ENCODE peak calls at places on chromosome 21, in four cellular contexts. Y, N, B and U are unnamed samples.

GRCh38 chr21:32336711-32337110 is 38.1 kb downstream of the MRAP start:
- DNase-seq in Y (no peak), N (no peak), B (no peak), U (no peak)

GRCh38 chr21:18608226-18608625 is 204.6 kb upstream of the TMPRSS15 start:
- DNase-seq in Y (no peak), N (no peak), B (no peak), U (no peak)

GRCh38 chr21:41765393-41765950 is 1.4 kb downstream of the RIPK4 start:
- DNase-seq in Y (no peak), N (no peak), B (no peak), U (no peak)

GRCh38 chr21:18832081-18832670 is 428.6 kb upstream of the TMPRSS15 start:
- DNase-seq in Y (no peak), N (no peak), B (no peak), U (no peak)

GRCh38 chr21:32844076-32844475 is 72.5 kb upstream of the PAXBP1 start:
- DNase-seq in Y (no peak), N (no peak), B (no peak), U (no peak)

GRCh38 chr21:41783476-41784150 is 16.8 kb upstream of the RIPK4 start:
- DNase-seq in Y (no peak), N (no peak), B (no peak), U (no peak)

GRCh38 chr21:34358866-34359265 is 4.9 kb upstream of the KCNE2 start:
- DNase-seq in Y (no peak), N (no peak), B (no peak), U (no peak)

GRCh38 chr21:33419538-33420123 is 16.4 kb downstream of the IFNGR2 start:
- DNase-seq in Y (no peak), N (no peak), B (no peak), U (no peak)

GRCh38 chr21:14306143-14306907 is 76.6 kb downstream of the HSPA13 start:
- DNase-seq in Y (no peak), N (no peak), B (no peak), U (no peak)

GRCh38 chr21:31566061-31566460 is 93.4 kb upstream of the SOD1 start:
- DNase-seq in Y (no peak), N (no peak), B (no peak), U (no peak)

GRCh38 chr21:30345014-30345413 is 3.4 kb downstream of the KRTAP23-1 start:
- DNase-seq in Y (no peak), N (no peak), B (no peak), U (no peak)

GRCh38 chr21:33844104-33844889 is 71.3 kb downstream of the ATP5PO start:
- DNase-seq in Y (no peak), N (no peak), B (peak; percentile 40), U (no peak)

GRCh38 chr21:31898898-31899630 is 26.2 kb downstream of the HUNK start:
- DNase-seq in Y (no peak), N (no peak), B (no peak), U (no peak)

GRCh38 chr21:36470294-36470693 is 9.6 kb downstream of the CLDN14 start:
- DNase-seq in Y (no peak), N (no peak), B (no peak), U (no peak)

GRCh38 chr21:31733521-31734149 is 1.7 kb upstream of the SCAF4 start:
- DNase-seq in Y (no peak), N (no peak), B (no peak), U (no peak)

GRCh38 chr21:19607983-19608668 is 1204.5 kb upstream of the TMPRSS15 start:
- DNase-seq in Y (no peak), N (no peak), B (no peak), U (no peak)

GRCh38 chr21:41840880-41841279 is 38.3 kb downstream of the PRDM15 start:
- DNase-seq in Y (no peak), N (no peak), B (no peak), U (no peak)

GRCh38 chr21:14616303-14617039 is 70.4 kb upstream of the SAMSN1 start:
- DNase-seq in Y (peak; percentile 33), N (no peak), B (no peak), U (peak; percentile 65)

GRCh38 chr21:34182436-34182835 is 109.1 kb downstream of the MRPS6 start:
- DNase-seq in Y (no peak), N (no peak), B (no peak), U (no peak)

GRCh38 chr21:34342476-34342875 is 21.3 kb upstream of the KCNE2 start:
- DNase-seq in Y (no peak), N (no peak), B (no peak), U (no peak)

GRCh38 chr21:21165063-21165645 is 166.9 kb downstream of the NCAM2 start:
- DNase-seq in Y (no peak), N (no peak), B (no peak), U (no peak)

GRCh38 chr21:27196651-27197050 is 229.8 kb upstream of the ADAMTS5 start:
- DNase-seq in Y (no peak), N (no peak), B (no peak), U (no peak)

GRCh38 chr21:42833439-42833815 is 45.9 kb downstream of the WDR4 start:
- DNase-seq in Y (no peak), N (peak; percentile 20), B (peak; percentile 25), U (no peak)

GRCh38 chr21:14862794-14863720 is 201.7 kb downstream of the NRIP1 start:
- DNase-seq in Y (no peak), N (no peak), B (peak; percentile 13), U (no peak)

GRCh38 chr21:36250423-36251075 is 69.4 kb upstream of the MORC3 start:
- DNase-seq in Y (no peak), N (no peak), B (no peak), U (no peak)

GRCh38 chr21:35853321-35853922 is 206.9 kb downstream of the SETD4 start:
- DNase-seq in Y (no peak), N (no peak), B (no peak), U (no peak)

GRCh38 chr21:19767546-19767945 is 1230.7 kb upstream of the NCAM2 start:
- DNase-seq in Y (no peak), N (no peak), B (no peak), U (no peak)

GRCh38 chr21:32772281-32773047 is 909 bp upstream of the PAXBP1 start:
- DNase-seq in Y (no peak), N (peak; percentile 9), B (no peak), U (no peak)

GRCh38 chr21:26835027-26835713 is 10.0 kb downstream of the ADAMTS1 start:
- DNase-seq in Y (no peak), N (no peak), B (no peak), U (no peak)

GRCh38 chr21:42062543-42063022 is 8.5 kb upstream of the UMODL1 start:
- DNase-seq in Y (no peak), N (peak; percentile 82), B (no peak), U (no peak)

GRCh38 chr21:31564439-31564838 is 95.1 kb upstream of the SOD1 start:
- DNase-seq in Y (no peak), N (no peak), B (no peak), U (no peak)

GRCh38 chr21:45994086-45994661 is 12.6 kb downstream of the COL6A1 start:
- DNase-seq in Y (no peak), N (no peak), B (no peak), U (no peak)
- TF ChIP-seq SUZ12 in Y (no peak), N (no peak), B (no peak), U (no peak)

GRCh38 chr21:39687069-39687468 is 57.9 kb upstream of the IGSF5 start:
- DNase-seq in Y (no peak), N (no peak), B (no peak), U (no peak)
- H3K9ac ChIP-seq in Y (no peak overlapping the region), N (no peak overlapping the region), B (no peak overlapping the region), U (no peak overlapping the region)

DNA sequence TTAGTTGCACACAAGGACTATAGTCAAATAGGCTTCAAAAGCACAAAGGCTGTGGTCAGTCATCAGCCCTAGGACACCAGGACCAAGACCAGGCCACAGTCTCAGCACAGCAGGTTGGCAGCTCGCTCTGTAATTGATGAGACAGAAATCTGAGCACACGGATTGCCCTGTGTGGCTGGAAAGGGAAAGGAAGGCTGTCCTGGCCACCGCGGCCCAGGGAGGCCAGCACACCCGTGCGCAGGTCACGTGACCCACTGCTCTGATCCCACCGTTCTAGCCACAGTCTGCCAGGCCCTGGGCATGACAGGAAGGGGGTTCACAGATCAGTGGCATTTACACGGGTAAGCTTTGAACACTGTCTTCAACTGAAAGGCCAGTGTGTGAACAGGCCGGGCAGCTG is 3.4 kb upstream of the ADARB1 start:
- DNase-seq in Y (no peak), N (no peak), B (no peak), U (no peak)
- H3K4me3 ChIP-seq in Y (no peak overlapping the region), N (no peak overlapping the region), B (no peak overlapping the region), U (no peak overlapping the region)

DNA sequence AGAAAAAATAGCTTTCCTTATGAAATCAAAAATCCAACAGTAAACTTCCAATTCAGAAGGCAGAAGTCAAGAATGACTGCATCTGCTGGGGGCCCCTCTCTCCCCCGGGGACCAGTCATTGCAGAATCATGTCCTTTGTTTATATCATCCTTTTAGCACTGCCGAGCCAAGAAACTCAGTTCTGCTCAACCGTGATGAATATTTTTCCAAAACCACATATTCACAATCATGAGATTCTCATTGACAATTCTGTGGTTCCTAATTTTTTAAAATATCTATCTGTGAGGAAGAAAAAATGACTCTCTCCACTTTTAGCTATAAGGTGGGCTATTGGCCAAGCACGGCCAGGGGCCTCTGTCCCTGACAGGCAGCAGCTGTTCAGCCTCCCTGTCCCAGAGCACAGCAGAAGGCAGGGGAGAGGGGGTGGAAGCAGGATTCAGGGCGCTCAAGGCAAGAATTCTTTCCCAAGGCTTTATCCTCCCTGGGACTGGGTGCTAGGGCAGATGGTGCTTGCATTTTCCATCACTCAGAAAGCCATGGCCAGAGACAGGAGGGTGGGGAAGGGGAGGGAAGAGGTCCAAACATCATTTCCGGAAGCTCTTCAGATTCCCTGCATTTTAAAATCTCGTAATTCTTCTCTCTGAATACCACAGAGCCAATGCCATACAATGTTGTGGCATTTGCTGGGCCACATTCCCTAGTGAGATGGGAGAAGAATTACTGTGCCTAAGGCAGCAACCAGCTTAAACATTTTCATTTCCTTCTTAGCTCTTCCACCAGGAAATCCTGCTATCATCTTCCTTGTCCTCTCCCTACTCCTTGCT is 60.5 kb downstream of the KCNJ6 start:
- DNase-seq in Y (no peak), N (no peak), B (no peak), U (no peak)
- TF ChIP-seq SUZ12 in Y (no peak), N (no peak), B (no peak), U (no peak)

GRCh38 chr21:45643021-45643980 is at the start of gene PCBP3:
- DNase-seq in Y (peak; percentile 86), N (peak; percentile 66), B (no peak), U (peak; percentile 92)
- H3K9ac ChIP-seq in Y (no peak within 1 kb of the TSS), N (peak within 1 kb of the TSS; percentile 12), B (no peak within 1 kb of the TSS), U (peak within 1 kb of the TSS; percentile 66)

GRCh38 chr21:16534408-16535099 is 804.8 kb downstream of the USP25 start:
- DNase-seq in Y (no peak), N (no peak), B (no peak), U (no peak)
- H3K4me3 ChIP-seq in Y (no peak overlapping the region), N (no peak overlapping the region), B (no peak overlapping the region), U (no peak overlapping the region)